ENCODE peak calls at places on chromosomes 6 and 20, in nine cellular contexts. I, R, U, L, P, W, K, E and O are unnamed samples.

GRCh38 chr20:3121271-3121911 is 36.9 kb upstream of the AVP start:
- DNase-seq in K (peak), W (no peak), P (no peak), I (no peak), L (no peak), U (no peak), R (no peak), E (peak), O (no peak)

GRCh38 chr6:156960525-156960924 is 183.3 kb downstream of the ARID1B start:
- DNase-seq in W (no peak), L (no peak), K (no peak), U (no peak), P (no peak), E (no peak), R (no peak), I (no peak), O (no peak)

GRCh38 chr6:113094781-113095180 is 747.7 kb downstream of the RFPL4B start:
- DNase-seq in P (no peak), L (no peak), U (peak), K (no peak), I (no peak), R (no peak), W (peak), E (no peak), O (no peak)

GRCh38 chr6:111997078-111997862 is 56.6 kb upstream of the CCN6 start:
- DNase-seq in I (peak), E (peak), P (peak), U (peak), L (peak), R (peak), K (peak), W (peak), O (no peak)

GRCh38 chr6:152952866-152953509 is 29.9 kb downstream of the FBXO5 start:
- DNase-seq in E (peak), U (peak), I (no peak), R (peak), L (no peak), P (peak), K (no peak), W (peak), O (no peak)

GRCh38 chr6:155432293-155432692 is 23.3 kb downstream of the NOX3 start:
- DNase-seq in R (no peak), E (no peak), P (no peak), L (no peak), W (peak), K (no peak), U (no peak), I (no peak), O (no peak)

GRCh38 chr20:49024220-49024619 is 21.9 kb upstream of the CSE1L start:
- DNase-seq in I (no peak), K (no peak), L (no peak), E (no peak), W (no peak), U (no peak), R (no peak), P (no peak), O (no peak)

GRCh38 chr6:170051229-170052172 is 239.4 kb downstream of the DLL1 start:
- DNase-seq in I (no peak), L (no peak), R (no peak), E (no peak), U (no peak), K (no peak), W (no peak), P (no peak), O (no peak)

GRCh38 chr6:111114484-111114883 is 27.2 kb downstream of the SLC16A10 start:
- DNase-seq in U (peak), K (no peak), P (no peak), R (no peak), I (no peak), L (no peak), W (no peak), E (no peak), O (no peak)

GRCh38 chr6:160737934-160738333 is 35.9 kb downstream of the PLG start:
- DNase-seq in E (no peak), L (no peak), U (no peak), R (no peak), I (no peak), W (no peak), P (no peak), K (no peak), O (no peak)

GRCh38 chr6:75775219-75775618 is 26.2 kb downstream of the MYO6 start:
- DNase-seq in U (peak), P (no peak), L (no peak), K (no peak), R (peak), W (no peak), I (no peak), E (no peak), O (no peak)

GRCh38 chr6:156028310-156029131 is 572.9 kb upstream of the NOX3 start:
- DNase-seq in E (no peak), W (no peak), I (no peak), K (no peak), P (no peak), L (no peak), U (no peak), R (no peak), O (no peak)

GRCh38 chr6:166490671-166491500 is 95.6 kb downstream of the RAMACL start:
- DNase-seq in W (peak), P (no peak), U (peak), E (no peak), L (peak), R (peak), K (peak), I (no peak), O (no peak)